ENCODE peak calls at places on chromosomes 6 and 20, in five cellular contexts. N is lower lobe of right lung, O is fibroblast of pulmonary artery, Q is MCF 10A, B is esophagus squamous epithelium. Z is an unnamed sample.

GRCh38 chr6:41098366-41098765 is 25.6 kb downstream of the NFYA start:
- DNase-seq in O (peak), N (no peak), Q (no peak), B (no peak), Z (no peak)

GRCh38 chr20:53660078-53660909 is 66.7 kb upstream of the ZNF217 start:
- DNase-seq in Q (no peak), B (no peak), O (peak), N (no peak), Z (no peak)

GRCh38 chr20:34560141-34560523 is 1.6 kb downstream of the MAP1LC3A start:
- DNase-seq in Q (no peak), O (no peak), B (no peak), N (no peak), Z (no peak)

GRCh38 chr6:112879920-112880413 is 532.8 kb downstream of the RFPL4B start:
- DNase-seq in B (no peak), N (peak), Q (no peak), O (no peak), Z (peak)

GRCh38 chr20:8693709-8694108 is 375.2 kb upstream of the PLCB4 start:
- DNase-seq in N (no peak), O (peak), Q (peak), B (no peak), Z (no peak)

GRCh38 chr20:61756446-61756845 is 309.2 kb downstream of the TAF4 start:
- DNase-seq in B (no peak), N (peak), Q (no peak), O (no peak), Z (no peak)

GRCh38 chr6:159978291-159979135 is 9.6 kb downstream of the IGF2R start:
- DNase-seq in B (no peak), N (no peak), O (no peak), Q (peak), Z (no peak)

GRCh38 chr6:69622230-69622629 is 174.6 kb downstream of the LMBRD1 start:
- DNase-seq in N (no peak), B (no peak), O (no peak), Q (peak), Z (no peak)

GRCh38 chr6:48611332-48611731 is 500.3 kb upstream of the PTCHD4 start:
- DNase-seq in N (no peak), O (peak), B (no peak), Q (peak), Z (no peak)

GRCh38 chr6:96878101-96878500 is 19.6 kb downstream of the NDUFAF4 start:
- DNase-seq in B (no peak), O (no peak), Q (no peak), N (no peak), Z (no peak)

GRCh38 chr20:17357238-17357637 is 130.4 kb downstream of the PCSK2 start:
- DNase-seq in B (no peak), O (no peak), N (no peak), Q (no peak), Z (no peak)

GRCh38 chr6:119678961-119679360 is 329.4 kb upstream of the MAN1A1 start:
- DNase-seq in N (no peak), O (no peak), Q (no peak), B (no peak), Z (no peak)

GRCh38 chr20:24961384-24962181 is 12.5 kb downstream of the CST7 start:
- DNase-seq in N (peak), O (no peak), Q (no peak), B (no peak), Z (no peak)

GRCh38 chr6:40819182-40819834 is 219.7 kb downstream of the UNC5CL start:
- DNase-seq in N (peak), Q (no peak), B (no peak), O (no peak), Z (no peak)

GRCh38 chr6:134235937-134236751 is 81.8 kb downstream of the SGK1 start:
- DNase-seq in B (no peak), N (no peak), O (peak), Q (peak), Z (no peak)

GRCh38 chr6:62740171-62740570 is 454.1 kb upstream of the KHDRBS2 start:
- DNase-seq in Q (no peak), B (no peak), O (no peak), N (no peak), Z (no peak)

GRCh38 chr6:163949367-163949766 is 534.8 kb downstream of the QKI start:
- DNase-seq in B (no peak), Q (no peak), N (no peak), O (no peak), Z (no peak)

GRCh38 chr6:13216236-13216933 is 112.0 kb downstream of the TBC1D7 start:
- DNase-seq in Q (no peak), N (no peak), O (no peak), B (no peak), Z (no peak)

GRCh38 chr6:115838763-115839401 is 221.8 kb downstream of the FRK start:
- DNase-seq in Q (peak), O (peak), N (no peak), B (no peak), Z (peak)

GRCh38 chr20:63163171-63163570 is 52.8 kb downstream of the YTHDF1 start:
- DNase-seq in Q (no peak), O (no peak), B (no peak), N (no peak), Z (no peak)

GRCh38 chr6:17269840-17270239 is 11.3 kb upstream of the RBM24 start:
- DNase-seq in Q (no peak), O (peak), N (no peak), B (no peak), Z (no peak)

GRCh38 chr6:105902401-105903031 is 183.6 kb upstream of the PRDM1 start:
- DNase-seq in B (no peak), O (no peak), N (no peak), Q (no peak), Z (no peak)

GRCh38 chr20:53760025-53760441 is 166.4 kb upstream of the ZNF217 start:
- DNase-seq in B (no peak), Q (no peak), N (no peak), O (no peak), Z (no peak)

GRCh38 chr6:15254074-15254975 is 8.5 kb downstream of the JARID2 start:
- DNase-seq in Q (peak), N (no peak), B (no peak), O (peak), Z (no peak)

GRCh38 chr6:89501239-89501638 is 68.3 kb downstream of the ANKRD6 start:
- DNase-seq in B (no peak), Q (no peak), O (no peak), N (no peak), Z (peak)

GRCh38 chr6:158907931-158908330 is 88.8 kb upstream of the EZR start:
- DNase-seq in O (no peak), Q (no peak), B (no peak), N (no peak), Z (no peak)

GRCh38 chr20:4225778-4226177 is 210.4 kb upstream of the RNF24 start:
- DNase-seq in B (no peak), O (peak), Q (peak), N (no peak), Z (peak)

GRCh38 chr6:60952500-60952899 is 1333.5 kb downstream of the KHDRBS2 start:
- DNase-seq in O (no peak), B (no peak), N (no peak), Q (peak), Z (no peak)

GRCh38 chr20:19880256-19881079 is 122.4 kb downstream of the RIN2 start:
- DNase-seq in N (no peak), B (no peak), O (peak), Q (peak), Z (peak)

GRCh38 chr6:169701953-169702639 is at the start of the genes C6orf120 and WDR27:
- DNase-seq in B (peak), O (peak), Q (peak), N (peak), Z (peak)

GRCh38 chr6:169701218-169701952 is 444 bp downstream of the WDR27 start:
- DNase-seq in Q (no peak), N (no peak), B (no peak), O (no peak), Z (no peak)

GRCh38 chr6:169695131-169695530 is 6.7 kb downstream of the WDR27 start:
- DNase-seq in Q (no peak), N (no peak), B (no peak), O (no peak), Z (no peak)

GRCh38 chr6:169702640-169703246 is 817 bp downstream of the C6orf120 start:
- DNase-seq in N (peak), B (no peak), O (no peak), Q (peak), Z (peak)

DNA sequence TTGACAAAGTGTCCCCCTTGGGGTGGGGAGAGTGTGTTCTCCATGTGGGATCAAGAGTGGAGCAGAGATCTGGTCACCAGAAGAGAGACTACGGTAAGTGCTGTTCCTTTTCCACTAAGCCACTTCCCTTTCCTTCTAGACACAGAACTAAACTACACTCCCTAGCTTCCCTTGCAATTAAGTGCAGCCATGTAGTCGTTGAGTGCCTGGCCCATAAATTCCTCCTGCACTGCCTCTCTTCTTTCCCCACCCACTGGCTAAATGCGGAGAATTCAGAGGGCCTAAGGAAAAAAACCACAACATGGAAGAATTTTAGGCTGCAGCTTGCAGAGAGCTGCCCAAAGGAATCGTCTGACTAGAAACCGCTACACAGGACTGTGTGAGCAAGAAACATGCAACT is 1.5 kb downstream of the WDR27 start:
- DNase-seq in B (no peak), N (no peak), O (no peak), Q (no peak), Z (peak)
- TF ChIP-seq CTCF in B (no peak), N (no peak), O (no peak), Q (no peak), Z (no peak)

GRCh38 chr20:23507346-23507745 is 16.4 kb downstream of the CST8 start:
- DNase-seq in O (no peak), B (no peak), N (no peak), Q (no peak), Z (no peak)
- TF ChIP-seq CTCF in O (no peak), B (no peak), N (no peak), Q (no peak), Z (no peak)

DNA sequence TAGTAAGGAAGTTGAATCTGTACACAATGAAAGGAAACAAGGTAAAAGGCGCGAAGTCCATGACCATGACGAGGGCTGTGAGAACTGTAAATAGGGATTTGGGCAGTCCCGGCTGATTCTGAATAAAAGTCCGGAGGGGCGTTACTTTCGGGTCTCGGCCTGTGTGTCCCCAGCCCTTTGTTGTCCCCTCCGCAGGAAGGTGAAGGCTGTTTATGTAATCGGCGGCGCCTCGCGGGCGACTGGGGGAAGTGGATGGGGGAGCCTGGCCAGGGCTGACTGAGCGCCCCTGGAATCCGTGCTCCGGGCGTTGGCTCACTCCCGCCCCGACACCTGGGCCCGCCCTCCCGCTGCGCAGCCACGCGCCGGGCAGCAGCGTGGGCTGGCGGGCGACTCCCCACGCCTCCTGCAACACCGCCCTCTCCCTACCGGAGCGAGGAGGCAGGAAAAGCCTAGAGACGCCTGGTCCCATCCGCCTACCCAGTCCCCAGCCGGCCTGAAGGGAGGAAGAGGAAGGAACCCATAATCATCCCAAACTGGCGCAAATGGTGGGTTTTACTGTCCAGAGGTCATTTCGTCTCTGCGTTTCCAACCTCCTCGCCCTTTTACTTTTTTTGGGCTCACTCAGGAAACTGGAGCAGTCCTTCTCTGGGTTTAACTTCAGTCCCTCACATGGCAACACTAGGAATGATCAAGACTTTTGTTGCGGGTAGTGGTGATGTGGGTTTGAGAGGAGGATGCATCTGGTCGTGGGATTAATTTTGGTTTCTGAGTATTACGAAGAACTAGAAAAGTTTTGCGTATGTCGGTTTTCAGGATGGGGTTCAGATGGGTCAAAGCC is 12.1 kb downstream of the TRIM31 start:
- DNase-seq in Q (peak), B (no peak), N (peak), O (no peak), Z (peak)
- TF ChIP-seq CTCF in Q (no peak), B (no peak), N (no peak), O (no peak), Z (peak)

GRCh38 chr6:99130897-99131873 is 183.4 kb upstream of the FBXL4 start:
- DNase-seq in N (no peak), B (no peak), Q (no peak), O (no peak), Z (no peak)
- TF ChIP-seq CTCF in N (no peak), B (no peak), Q (no peak), O (no peak), Z (peak)

GRCh38 chr6:155335265-155335664 is 21.0 kb upstream of the TFB1M start:
- DNase-seq in Q (no peak), N (no peak), O (no peak), B (no peak), Z (no peak)

GRCh38 chr6:155344341-155345006 is 30.2 kb upstream of the TFB1M start:
- DNase-seq in N (no peak), Q (no peak), O (no peak), B (no peak), Z (no peak)

GRCh38 chr6:155341130-155341828 is 27.0 kb upstream of the TFB1M start:
- DNase-seq in N (no peak), Q (no peak), O (peak), B (no peak), Z (no peak)

DNA sequence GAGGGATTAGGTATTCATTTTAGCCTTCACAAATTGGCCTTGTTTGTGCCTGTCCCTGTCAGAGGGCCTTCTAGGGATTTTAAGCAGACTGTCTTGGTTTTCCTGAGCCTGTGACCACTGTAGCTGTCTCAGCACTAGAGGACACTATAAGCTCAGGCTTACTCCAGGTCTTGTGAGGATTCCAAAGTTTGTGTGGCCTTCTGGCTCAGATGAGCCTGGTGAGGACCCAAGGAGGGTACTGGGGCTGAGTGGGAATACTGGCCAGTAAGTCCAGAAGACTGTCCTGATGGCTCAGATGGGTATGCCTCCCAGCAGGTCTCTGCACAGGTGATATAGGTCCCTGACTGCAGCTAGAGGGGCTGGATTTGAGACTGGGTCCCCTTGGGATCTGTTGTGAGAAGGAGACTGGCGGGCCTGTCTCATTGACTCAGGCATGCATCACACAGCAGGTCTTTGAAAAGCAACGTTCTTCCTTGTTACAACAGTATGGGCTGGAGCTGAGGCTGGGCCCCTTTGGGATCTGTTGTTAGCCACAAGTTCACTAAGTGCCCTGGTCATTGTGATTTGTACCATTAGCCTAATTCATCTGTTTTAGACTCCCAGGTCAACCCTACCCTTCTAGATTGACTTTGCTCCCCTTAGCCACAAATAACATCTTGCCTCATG is 26.3 kb upstream of the TFB1M start:
- DNase-seq in B (no peak), O (peak), Q (peak), N (no peak), Z (no peak)
- TF ChIP-seq CTCF in B (no peak), O (peak), Q (peak), N (no peak), Z (no peak)

GRCh38 chr6:130744601-130745382 is 82.4 kb upstream of the SMLR1 start:
- DNase-seq in O (no peak), B (no peak), N (no peak), Q (no peak), Z (no peak)

GRCh38 chr6:130754786-130755367 is 72.3 kb upstream of the SMLR1 start:
- DNase-seq in N (no peak), B (no peak), Q (no peak), O (no peak), Z (no peak)

GRCh38 chr6:130752292-130752691 is 74.9 kb upstream of the SMLR1 start:
- DNase-seq in N (no peak), O (peak), Q (no peak), B (no peak), Z (no peak)

GRCh38 chr6:130749402-130749801 is 77.8 kb upstream of the SMLR1 start:
- DNase-seq in O (no peak), N (no peak), B (no peak), Q (peak), Z (peak)
- TF ChIP-seq CTCF in O (no peak), N (no peak), B (no peak), Q (no peak), Z (peak)

GRCh38 chr6:43951756-43952675 is 175.2 kb downstream of the MRPL14 start:
- DNase-seq in Q (no peak), O (no peak), B (no peak), N (no peak), Z (no peak)
- TF ChIP-seq CTCF in Q (no peak), O (no peak), B (no peak), N (no peak), Z (no peak)

DNA sequence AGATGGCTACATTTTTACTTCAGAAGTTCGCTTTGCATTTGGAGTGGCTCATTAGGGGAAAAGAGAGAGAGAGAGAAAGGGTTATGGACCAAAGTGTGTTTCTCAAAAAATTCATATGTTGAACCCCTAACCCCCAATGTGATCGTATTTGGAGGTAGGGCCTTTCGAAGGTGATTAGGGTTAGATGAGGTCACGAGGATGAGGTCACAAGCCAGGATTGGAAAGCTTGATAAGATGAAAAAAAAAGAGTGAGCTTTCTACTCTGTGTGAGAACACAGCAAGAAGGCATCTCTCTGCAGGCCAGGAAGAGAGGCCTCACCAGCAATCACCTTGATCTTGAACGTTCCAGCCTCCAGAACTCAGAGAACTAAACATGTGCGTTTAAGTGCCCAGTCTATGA is 366.4 kb downstream of the PRKN start:
- DNase-seq in B (no peak), O (no peak), Q (no peak), N (no peak), Z (no peak)
- TF ChIP-seq CTCF in B (no peak), O (no peak), Q (no peak), N (no peak), Z (no peak)

GRCh38 chr6:144190593-144190992 is 40.3 kb downstream of the STX11 start:
- DNase-seq in B (no peak), N (no peak), Q (peak), O (peak), Z (no peak)
- TF ChIP-seq CTCF in B (no peak), N (no peak), Q (no peak), O (no peak), Z (no peak)

Z was measured in hepatocyte.